ENCODE peak calls at places on chromosomes 13 and 19, in six cellular contexts. U is neuronal stem cell, B is H9, W is IMR-90, C is mesenchymal stem cell, M is trophoblast cell. Z is an unnamed sample.

GRCh38 chr13:30577381-30577780 is 40.3 kb upstream of the USPL1 start:
- DNase-seq in U (no peak), B (no peak), W (peak), C (peak), M (peak), Z (no peak)

GRCh38 chr19:52735734-52736133 is 890 bp upstream of the ZNF611 start:
- DNase-seq in U (peak), B (peak), W (no peak), C (peak), M (peak), Z (peak)

GRCh38 chr19:49889687-49890348 is 6.9 kb downstream of the IL4I1 start:
- DNase-seq in U (peak), B (peak), W (peak), C (peak), M (peak), Z (peak)

GRCh38 chr13:35836476-35836875 is 294.7 kb downstream of the DCLK1 start:
- DNase-seq in U (no peak), B (no peak), W (no peak), C (no peak), M (no peak), Z (no peak)

GRCh38 chr19:13727798-13728197 is 36.5 kb upstream of the MRI1 start:
- DNase-seq in U (no peak), B (no peak), W (peak), C (no peak), M (no peak), Z (no peak)

GRCh38 chr19:17457621-17458020 is 3.1 kb downstream of the NXNL1 start:
- DNase-seq in U (no peak), B (no peak), W (no peak), C (no peak), M (peak), Z (no peak)

GRCh38 chr13:30697177-30697953 is 38.0 kb upstream of the ALOX5AP start:
- DNase-seq in U (no peak), B (no peak), W (no peak), C (no peak), M (no peak), Z (no peak)

GRCh38 chr13:35953537-35954206 is 177.5 kb downstream of the DCLK1 start:
- DNase-seq in U (peak), B (peak), W (peak), C (peak), M (peak), Z (peak)

GRCh38 chr13:39335721-39336120 is 267.3 kb downstream of the LHFPL6 start:
- DNase-seq in U (no peak), B (no peak), W (no peak), C (no peak), M (no peak), Z (no peak)

GRCh38 chr19:27867981-27868380 is 1345.0 kb downstream of the UQCRFS1 start:
- DNase-seq in U (no peak), B (no peak), W (no peak), C (no peak), M (no peak), Z (no peak)

GRCh38 chr13:114068723-114069322 is 63.6 kb downstream of the RASA3 start:
- DNase-seq in U (no peak), B (no peak), W (peak), C (peak), M (peak), Z (no peak)

GRCh38 chr13:98206946-98207345 is 29.9 kb upstream of the RNF113B start:
- DNase-seq in U (no peak), B (no peak), W (peak), C (peak), M (peak), Z (no peak)

GRCh38 chr19:6865849-6866248 is 21.5 kb upstream of the ADGRE1 start:
- DNase-seq in U (no peak), B (no peak), W (no peak), C (no peak), M (no peak), Z (no peak)

GRCh38 chr19:35879068-35879467 is 10.7 kb downstream of the APLP1 start:
- DNase-seq in U (no peak), B (no peak), W (no peak), C (no peak), M (no peak), Z (no peak)

GRCh38 chr19:6602729-6603114 is 11.8 kb upstream of the CD70 start:
- DNase-seq in U (no peak), B (no peak), W (no peak), C (no peak), M (no peak), Z (no peak)

GRCh38 chr19:3508771-3509535 is 2.8 kb downstream of the FZR1 start:
- DNase-seq in U (no peak), B (no peak), W (peak), C (no peak), M (no peak), Z (no peak)

GRCh38 chr13:113053376-113053775 is 52.2 kb upstream of the F7 start:
- DNase-seq in U (no peak), B (no peak), W (no peak), C (no peak), M (no peak), Z (no peak)

GRCh38 chr13:100098445-100099116 is 9.7 kb downstream of the PCCA start:
- DNase-seq in U (no peak), B (no peak), W (no peak), C (no peak), M (no peak), Z (no peak)

GRCh38 chr13:65417953-65418352 is 1812.2 kb downstream of the PCDH9 start:
- DNase-seq in U (no peak), B (no peak), W (no peak), C (peak), M (no peak), Z (no peak)

DNA sequence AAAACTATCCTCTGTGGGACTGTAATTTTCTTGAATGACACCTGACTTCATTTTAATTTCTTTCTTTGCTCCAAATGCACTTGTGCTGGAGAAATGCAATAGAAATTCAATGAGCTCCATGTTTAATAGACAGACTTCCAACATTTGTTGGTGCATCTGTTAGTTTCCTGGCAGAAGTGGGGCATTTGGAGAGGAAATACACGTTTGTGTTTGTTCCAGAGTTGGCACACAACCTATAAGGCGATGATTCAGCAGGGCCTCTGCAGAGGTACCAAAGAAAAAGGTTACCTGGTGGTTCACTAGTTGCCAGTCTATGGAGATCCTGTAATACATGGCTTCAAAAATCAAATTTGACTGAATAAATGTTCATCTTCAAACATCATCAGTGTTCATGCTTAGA is 21.7 kb upstream of the OBI1 start:
- DNase-seq in U (no peak), B (no peak), W (no peak), C (no peak), M (no peak), Z (no peak)
- H3K14ac ChIP-seq in U (no peak), B (no peak), W (no peak), C (no peak), M (no peak), Z (no peak)

DNA sequence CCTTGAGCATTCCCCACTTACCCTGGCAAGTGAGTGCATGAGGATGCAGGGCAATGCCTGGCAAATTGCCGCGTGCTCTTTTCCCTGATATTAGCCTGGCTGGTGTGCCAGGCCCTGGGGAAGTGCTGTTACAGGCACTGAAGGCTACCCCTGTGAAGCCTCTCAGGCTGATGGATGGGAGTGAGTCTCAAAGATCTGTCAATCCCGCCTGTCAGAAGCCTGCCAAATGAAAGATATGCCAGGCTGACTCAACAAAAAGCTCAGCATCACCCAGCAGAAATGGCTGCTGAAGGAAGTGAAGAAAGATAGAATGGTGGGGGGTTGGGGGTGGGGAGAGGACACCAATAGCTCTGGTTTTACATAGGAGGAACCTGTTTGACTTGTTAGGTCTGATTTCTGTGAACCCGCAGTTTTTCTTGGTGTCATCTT is 112.1 kb downstream of the LACC1 start:
- DNase-seq in U (no peak), B (no peak), W (no peak), C (no peak), M (peak), Z (no peak)
- H3K14ac ChIP-seq in U (no peak), B (no peak), W (no peak), C (no peak), M (no peak), Z (no peak)

DNA sequence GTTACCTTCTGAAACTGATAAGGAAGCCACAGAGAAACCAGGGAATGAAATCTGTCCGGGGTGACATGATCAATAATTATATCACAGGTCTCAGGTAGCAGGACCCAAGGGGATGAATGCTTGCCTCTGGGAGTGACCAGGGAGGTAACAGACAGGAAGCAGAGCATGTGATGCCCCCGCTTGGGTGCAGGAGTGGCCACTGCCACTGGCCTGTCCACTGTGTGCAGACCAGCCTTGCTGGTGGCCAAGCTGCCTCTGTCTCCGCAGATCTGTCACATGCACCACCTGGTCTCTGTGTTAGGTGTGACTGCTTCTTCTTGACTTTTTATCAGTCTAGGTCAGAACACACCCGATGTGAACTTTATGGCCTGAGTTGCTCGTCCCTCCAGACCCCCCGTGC is 71.8 kb downstream of the PEPD start:
- DNase-seq in U (no peak), B (no peak), W (no peak), C (no peak), M (no peak), Z (no peak)
- H3K14ac ChIP-seq in U (no peak), B (no peak), W (no peak), C (no peak), M (no peak), Z (no peak)

GRCh38 chr13:29572575-29572974 is 22.9 kb downstream of the SLC7A1 start:
- DNase-seq in U (no peak), B (no peak), W (no peak), C (no peak), M (no peak), Z (no peak)

GRCh38 chr13:29576581-29576980 is 18.9 kb downstream of the SLC7A1 start:
- DNase-seq in U (no peak), B (no peak), W (no peak), C (no peak), M (no peak), Z (no peak)

GRCh38 chr13:29573190-29573589 is 22.3 kb downstream of the SLC7A1 start:
- DNase-seq in U (no peak), B (no peak), W (peak), C (no peak), M (no peak), Z (no peak)

GRCh38 chr13:29577135-29578051 is 18.1 kb downstream of the SLC7A1 start:
- DNase-seq in U (no peak), B (no peak), W (peak), C (no peak), M (no peak), Z (no peak)

DNA sequence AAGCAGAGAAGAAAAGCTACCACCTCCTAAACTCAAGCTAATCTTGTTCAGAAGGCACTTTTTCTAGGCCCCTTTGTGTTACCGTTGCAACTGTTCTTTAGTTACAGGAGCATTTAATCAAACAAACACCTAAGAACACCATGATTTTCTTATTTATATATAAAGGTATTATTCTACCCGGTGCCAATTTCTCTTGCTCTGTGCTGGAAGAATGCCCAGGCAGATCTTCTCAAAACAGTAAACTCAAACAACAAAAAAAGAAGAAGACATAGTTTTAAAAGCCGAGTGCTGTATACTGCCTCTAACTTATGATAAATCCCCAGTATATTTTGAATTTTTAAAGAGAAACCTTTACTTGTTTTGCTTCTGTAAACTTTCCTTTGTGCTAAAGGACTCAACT is 20.4 kb downstream of the SLC7A1 start:
- DNase-seq in U (no peak), B (no peak), W (no peak), C (no peak), M (no peak), Z (no peak)
- H3K14ac ChIP-seq in U (no peak), B (no peak), W (no peak), C (no peak), M (no peak), Z (no peak)

DNA sequence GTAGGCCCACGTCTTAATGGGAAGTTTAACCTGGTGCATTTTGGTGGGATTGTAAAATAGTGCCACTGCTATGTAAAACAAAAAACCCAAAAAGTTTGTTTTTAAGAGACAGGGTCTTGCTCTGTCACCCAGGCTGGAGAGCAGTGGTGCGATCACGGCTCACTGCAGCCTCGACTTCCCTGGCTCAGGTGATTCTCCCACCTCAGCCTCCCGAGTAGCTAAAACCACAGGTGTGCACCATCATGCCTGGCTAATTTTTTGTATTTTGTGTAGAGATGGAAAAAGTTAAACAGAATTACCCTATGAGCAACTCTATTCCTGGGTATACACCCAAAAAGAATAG is 820 bp upstream of the REXO1 start:
- DNase-seq in U (no peak), B (no peak), W (no peak), C (no peak), M (no peak), Z (no peak)
- H3K14ac ChIP-seq in U (no peak), B (no peak), W (no peak), C (no peak), M (no peak), Z (no peak)

GRCh38 chr19:19260417-19260816 is 12.7 kb downstream of the TM6SF2 start:
- DNase-seq in U (no peak), B (no peak), W (no peak), C (no peak), M (no peak), Z (no peak)
- H3K14ac ChIP-seq in U (no peak), B (peak), W (no peak), C (no peak), M (no peak), Z (no peak)

Z was measured in H1.